ENCODE peak calls at places on chromosomes 2 and 18, in four cellular contexts. H, W, J and U are unnamed samples.

GRCh38 chr2:140506606-140507005 is 1624.2 kb downstream of the LRP1B start:
- DNase-seq in J (peak), H (no peak), W (peak), U (no peak)

GRCh38 chr2:127001751-127002150 is 103.1 kb downstream of the TEX51 start:
- DNase-seq in W (no peak), H (no peak), J (no peak), U (no peak)

GRCh38 chr2:138922973-138923563 is 142.9 kb upstream of the NXPH2 start:
- DNase-seq in J (peak), H (no peak), W (no peak), U (no peak)

GRCh38 chr2:38274286-38275276 is 102.5 kb downstream of the ATL2 start:
- DNase-seq in H (no peak), W (peak), J (peak), U (no peak)

GRCh38 chr2:164554487-164554886 is 66.8 kb downstream of the GRB14 start:
- DNase-seq in J (no peak), W (no peak), H (no peak), U (no peak)

GRCh38 chr2:169119117-169119770 is 49.9 kb downstream of the DHRS9 start:
- DNase-seq in J (no peak), W (no peak), H (no peak), U (no peak)

GRCh38 chr2:120390381-120391055 is 44.6 kb downstream of the INHBB start:
- DNase-seq in H (no peak), J (no peak), W (no peak), U (no peak)

GRCh38 chr18:9775172-9775571 is 67.1 kb downstream of the RAB31 start:
- DNase-seq in J (peak), W (no peak), H (no peak), U (peak)

GRCh38 chr2:40103590-40103989 is 324.5 kb upstream of the THUMPD2 start:
- DNase-seq in W (peak), H (no peak), J (no peak), U (no peak)

GRCh38 chr2:44950646-44951045 is 9.1 kb downstream of the SIX3 start:
- DNase-seq in J (no peak), H (no peak), W (no peak), U (no peak)

GRCh38 chr2:64879745-64880144 is 109.5 kb upstream of the SLC1A4 start:
- DNase-seq in W (no peak), H (no peak), J (no peak), U (no peak)

GRCh38 chr2:203534486-203535077 is 519 bp downstream of the RAPH1 start:
- DNase-seq in W (no peak), H (no peak), J (peak), U (peak)

GRCh38 chr2:237026981-237027711 is 58.5 kb upstream of the COPS8 start:
- DNase-seq in J (peak), W (peak), H (no peak), U (peak)

GRCh38 chr2:196284033-196284844 is 112.9 kb upstream of the STK17B start:
- DNase-seq in J (no peak), H (no peak), W (no peak), U (no peak)

GRCh38 chr18:75962177-75962576 is 532.9 kb downstream of the ZNF516 start:
- DNase-seq in H (no peak), W (no peak), J (no peak), U (no peak)

GRCh38 chr2:64750001-64750816 is 96.5 kb upstream of the SERTAD2 start:
- DNase-seq in W (peak), J (peak), H (peak), U (peak)

GRCh38 chr2:23383087-23383486 is 1.9 kb upstream of the KLHL29 start:
- DNase-seq in J (no peak), W (no peak), H (no peak), U (no peak)

GRCh38 chr18:79524181-79525078 is 128.7 kb downstream of the NFATC1 start:
- DNase-seq in W (no peak), J (peak), H (peak), U (peak)

GRCh38 chr18:48530399-48531081 is 8.3 kb upstream of the CTIF start:
- DNase-seq in W (no peak), J (no peak), H (no peak), U (no peak)

GRCh38 chr18:5975111-5975622 is 79.8 kb upstream of the TMEM200C start:
- DNase-seq in J (peak), H (no peak), W (peak), U (no peak)

GRCh38 chr18:9682572-9682971 is 25.5 kb upstream of the RAB31 start:
- DNase-seq in H (no peak), J (no peak), W (no peak), U (no peak)

GRCh38 chr2:156476516-156477206 is 40.5 kb downstream of the GPD2 start:
- DNase-seq in J (no peak), H (no peak), W (peak), U (no peak)

GRCh38 chr2:41854227-41854626 is 193.6 kb upstream of the PKDCC start:
- DNase-seq in H (no peak), W (peak), J (no peak), U (no peak)

GRCh38 chr2:44245068-44245861 is 30.0 kb upstream of the SLC3A1 start:
- DNase-seq in W (no peak), H (no peak), J (no peak), U (no peak)

GRCh38 chr2:65452150-65452895 is 19.9 kb upstream of the SPRED2 start:
- DNase-seq in J (no peak), H (no peak), W (no peak), U (no peak)

GRCh38 chr2:55078956-55079355 is 28.7 kb upstream of the RTN4 start:
- DNase-seq in J (peak), W (no peak), H (no peak), U (no peak)

DNA sequence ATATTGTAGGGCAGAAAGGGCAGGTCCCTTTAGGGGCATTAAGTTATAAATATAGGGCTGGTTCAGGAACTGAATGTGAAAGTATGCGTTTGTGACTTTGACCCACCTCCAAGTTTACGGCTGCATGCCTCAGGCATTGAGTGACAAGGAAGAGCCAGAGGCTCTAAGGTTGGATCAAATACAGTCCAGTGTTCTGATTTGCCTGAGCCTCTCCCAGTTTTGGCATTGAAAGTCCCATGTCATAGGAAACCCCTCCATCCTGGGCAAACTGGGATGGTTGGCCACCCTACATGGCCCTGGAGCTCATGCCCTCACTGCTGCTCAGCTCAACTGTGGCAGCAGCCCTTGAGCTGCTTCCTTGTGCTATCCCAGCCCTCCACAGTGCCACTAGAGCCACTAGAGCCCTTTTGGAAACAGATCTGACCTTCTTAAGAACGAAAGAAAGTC is 29.9 kb downstream of the HK2 start:
- DNase-seq in J (no peak), H (no peak), W (no peak), U (no peak)
- TF ChIP-seq POLR2A in J (no peak), H (no peak), W (no peak), U (no peak)

GRCh38 chr18:42275138-42275535 is 320.1 kb downstream of the PIK3C3 start:
- DNase-seq in W (no peak), J (no peak), H (no peak), U (no peak)

GRCh38 chr18:42271656-42272355 is 316.8 kb downstream of the PIK3C3 start:
- DNase-seq in W (no peak), J (no peak), H (no peak), U (no peak)

GRCh38 chr18:42275949-42276730 is 321.1 kb downstream of the PIK3C3 start:
- DNase-seq in H (no peak), J (no peak), W (no peak), U (no peak)

GRCh38 chr18:42268793-42269192 is 313.8 kb downstream of the PIK3C3 start:
- DNase-seq in H (no peak), J (no peak), W (no peak), U (no peak)

DNA sequence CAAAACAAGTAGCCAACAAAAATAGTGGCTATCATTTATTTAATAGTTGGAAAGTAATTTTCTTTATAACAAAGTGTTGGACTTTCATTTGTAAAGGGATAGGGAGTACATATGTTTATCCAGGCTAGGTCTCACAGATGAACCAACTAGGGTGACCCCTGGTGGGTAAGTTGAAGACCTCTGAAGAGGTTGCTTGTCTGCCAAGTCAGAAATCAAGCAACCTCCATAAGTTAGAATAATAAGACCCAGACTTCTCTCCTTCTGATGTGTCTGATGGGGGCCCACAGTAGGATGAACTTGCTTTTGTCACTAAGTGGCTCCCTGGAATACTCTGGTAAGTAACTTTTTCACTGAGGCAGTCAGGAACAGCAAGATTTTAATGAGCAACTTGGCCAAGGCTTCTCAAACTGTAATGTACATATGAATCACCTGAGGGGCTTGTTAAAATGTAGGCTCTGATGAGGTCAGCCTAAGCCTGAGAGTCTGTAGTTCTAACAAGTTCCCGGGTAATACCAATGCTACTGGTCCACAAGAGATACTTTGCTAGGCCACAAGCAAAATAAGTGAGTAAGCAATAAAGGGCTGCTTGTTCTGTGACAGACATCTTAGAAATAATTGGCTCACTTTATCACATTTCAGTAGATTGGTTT is 319.6 kb downstream of the PIK3C3 start:
- DNase-seq in W (peak), H (no peak), J (peak), U (no peak)
- TF ChIP-seq CTCF in W (peak), H (no peak), J (peak), U (no peak)

GRCh38 chr18:77130229-77131099 is 2.1 kb downstream of the MBP start:
- DNase-seq in W (no peak), H (no peak), J (peak), U (peak)

GRCh38 chr18:77133051-77133919 is 702 bp upstream of the MBP start:
- DNase-seq in H (peak), J (peak), W (no peak), U (peak)

GRCh38 chr18:77131100-77131651 is 1.4 kb downstream of the MBP start:
- DNase-seq in J (peak), H (peak), W (no peak), U (peak)

GRCh38 chr18:77132369-77133050 is at the start of gene MBP:
- DNase-seq in J (peak), H (peak), W (no peak), U (peak)

GRCh38 chr18:77131652-77132368 is 773 bp downstream of the MBP start:
- DNase-seq in J (peak), W (no peak), H (peak), U (peak)
- TF ChIP-seq POLR2A in J (no peak), W (no peak), H (no peak), U (peak)

GRCh38 chr2:106172649-106173048 is 21.5 kb downstream of the UXS1 start:
- DNase-seq in J (no peak), W (no peak), H (no peak), U (no peak)
- TF ChIP-seq CTCF in J (no peak), W (no peak), H (no peak), U (no peak)

DNA sequence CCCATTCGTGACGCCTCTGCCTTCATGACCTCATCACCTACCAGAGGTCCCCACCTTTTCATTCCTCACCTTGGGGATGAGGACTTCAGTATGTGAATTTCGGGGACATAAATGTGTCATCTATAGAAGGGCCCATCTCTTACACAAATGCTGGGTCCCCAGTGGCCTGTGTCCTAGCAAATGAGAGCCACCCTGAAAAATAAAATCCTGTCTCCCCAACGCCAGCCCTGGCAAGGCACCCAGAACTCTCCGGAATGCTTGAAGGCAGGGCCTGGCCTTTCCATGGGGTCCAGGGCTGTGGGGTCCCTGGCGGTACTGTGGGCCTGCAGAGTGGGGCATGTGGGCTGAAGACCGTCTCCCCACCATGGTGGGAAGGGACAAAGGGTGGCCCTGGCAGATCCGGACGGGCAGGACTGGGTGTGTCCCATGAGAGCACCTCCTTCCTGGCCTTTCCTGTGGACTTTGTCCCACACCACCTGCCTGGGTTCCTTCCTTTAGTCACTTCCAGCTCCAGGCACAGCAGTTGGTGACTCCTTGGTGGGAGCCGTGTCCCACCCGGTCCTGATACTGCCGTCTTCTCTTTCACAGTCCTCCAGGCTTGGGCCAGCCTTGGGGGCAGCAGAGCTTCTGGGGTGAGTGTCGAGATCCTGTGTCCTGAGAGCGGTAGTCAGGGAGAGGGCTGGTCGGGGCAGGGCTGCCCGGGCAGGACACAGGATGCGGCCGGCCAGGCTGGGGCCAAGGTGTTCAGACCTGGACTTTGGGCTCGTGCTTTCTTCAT is 18.6 kb downstream of the CAPN10 start:
- DNase-seq in J (no peak), H (peak), W (no peak), U (peak)
- TF ChIP-seq POLR2A in J (no peak), H (no peak), W (no peak), U (no peak)